ENCODE peak calls at places on chromosomes 13 and 19, in four cellular contexts. One of them, this sample, is unnamed.

GRCh38 chr19:28443361-28443760 is 769.6 kb downstream of the UQCRFS1 start:
- DNase-seq in K562: no peak
- DNase-seq in HepG2: no peak
- DNase-seq in GM12878: no peak
- DNase-seq in this sample: no peak

GRCh38 chr13:59846845-59847620 is 316.7 kb downstream of the DIAPH3 start:
- DNase-seq in K562: no peak
- DNase-seq in HepG2: no peak
- DNase-seq in GM12878: no peak
- DNase-seq in this sample: no peak

GRCh38 chr19:3736106-3736724 is 25.3 kb downstream of the APBA3 start:
- DNase-seq in K562: no peak
- DNase-seq in HepG2: no peak
- DNase-seq in GM12878: no peak
- DNase-seq in this sample: no peak

GRCh38 chr19:48858984-48859710 is 9.3 kb downstream of the PLEKHA4 start:
- DNase-seq in K562: peak; percentile 89
- DNase-seq in HepG2: no peak
- DNase-seq in GM12878: no peak
- DNase-seq in this sample: peak; percentile 76

GRCh38 chr13:71879129-71879535 is 12.1 kb upstream of the DACH1 start:
- DNase-seq in K562: no peak
- DNase-seq in HepG2: peak; percentile 27
- DNase-seq in GM12878: no peak
- DNase-seq in this sample: no peak

GRCh38 chr13:73835138-73835721 is 299.0 kb downstream of the KLF12 start:
- DNase-seq in K562: peak; percentile 26
- DNase-seq in HepG2: peak; percentile 39
- DNase-seq in GM12878: peak; percentile 30
- DNase-seq in this sample: no peak

GRCh38 chr19:35644987-35645679 is 3.0 kb upstream of the COX6B1 start:
- DNase-seq in K562: peak; percentile 86
- DNase-seq in HepG2: peak; percentile 53
- DNase-seq in GM12878: no peak
- DNase-seq in this sample: peak; percentile 97

GRCh38 chr19:3821857-3822364 is 35.7 kb upstream of the MATK start:
- DNase-seq in K562: peak; percentile 93
- DNase-seq in HepG2: peak; percentile 20
- DNase-seq in GM12878: no peak
- DNase-seq in this sample: peak; percentile 93

GRCh38 chr13:26377038-26377437 is 123.1 kb downstream of the CDK8 start:
- DNase-seq in K562: peak; percentile 6
- DNase-seq in HepG2: peak; percentile 28
- DNase-seq in GM12878: no peak
- DNase-seq in this sample: peak; percentile 60

GRCh38 chr13:41544824-41545707 is 87.7 kb downstream of the RGCC start:
- DNase-seq in K562: no peak
- DNase-seq in HepG2: no peak
- DNase-seq in GM12878: no peak
- DNase-seq in this sample: no peak

GRCh38 chr19:3358919-3359849 is 7.2 kb upstream of the NFIC start:
- DNase-seq in K562: peak; percentile 96
- DNase-seq in HepG2: no peak
- DNase-seq in GM12878: no peak
- DNase-seq in this sample: no peak

GRCh38 chr19:35629332-35629633 is 447 bp downstream of the RBM42 start:
- DNase-seq in K562: no peak
- DNase-seq in HepG2: no peak
- DNase-seq in GM12878: no peak
- DNase-seq in this sample: no peak

GRCh38 chr13:34076943-34077703 is 259.2 kb downstream of the RFC3 start:
- DNase-seq in K562: no peak
- DNase-seq in HepG2: peak; percentile 16
- DNase-seq in GM12878: no peak
- DNase-seq in this sample: no peak

GRCh38 chr19:27744926-27745844 is 1467.8 kb downstream of the UQCRFS1 start:
- DNase-seq in K562: no peak
- DNase-seq in HepG2: no peak
- DNase-seq in GM12878: no peak
- DNase-seq in this sample: no peak

GRCh38 chr13:100124265-100124664 is 35.4 kb downstream of the PCCA start:
- DNase-seq in K562: no peak
- DNase-seq in HepG2: no peak
- DNase-seq in GM12878: no peak
- DNase-seq in this sample: no peak

GRCh38 chr19:4181053-4181508 is 1.3 kb downstream of the SIRT6 start:
- DNase-seq in K562: peak; percentile 74
- DNase-seq in HepG2: no peak
- DNase-seq in GM12878: no peak
- DNase-seq in this sample: no peak

GRCh38 chr19:17073869-17074627 is 1.2 kb downstream of the HAUS8 start:
- DNase-seq in K562: peak; percentile 51
- DNase-seq in HepG2: no peak
- DNase-seq in GM12878: no peak
- DNase-seq in this sample: no peak

GRCh38 chr19:14954071-14954655 is 12.9 kb downstream of the OR7C2 start:
- DNase-seq in K562: peak; percentile 83
- DNase-seq in HepG2: no peak
- DNase-seq in GM12878: no peak
- DNase-seq in this sample: peak; percentile 87

GRCh38 chr13:51832471-51833152 is 12.4 kb downstream of the TMEM272 start:
- DNase-seq in K562: no peak
- DNase-seq in HepG2: no peak
- DNase-seq in GM12878: no peak
- DNase-seq in this sample: no peak

GRCh38 chr19:28142258-28142657 is 1070.7 kb downstream of the UQCRFS1 start:
- DNase-seq in K562: no peak
- DNase-seq in HepG2: no peak
- DNase-seq in GM12878: no peak
- DNase-seq in this sample: no peak

GRCh38 chr19:8403098-8403819 is 9.8 kb upstream of the MARCHF2 start:
- DNase-seq in K562: no peak
- DNase-seq in HepG2: no peak
- DNase-seq in GM12878: no peak
- DNase-seq in this sample: no peak

GRCh38 chr13:94196426-94196825 is 283.1 kb downstream of the DCT start:
- DNase-seq in K562: no peak
- DNase-seq in HepG2: no peak
- DNase-seq in GM12878: no peak
- DNase-seq in this sample: no peak

GRCh38 chr19:41888926-41889325 is 5.9 kb downstream of the ARHGEF1 start:
- DNase-seq in K562: no peak
- DNase-seq in HepG2: no peak
- DNase-seq in GM12878: no peak
- DNase-seq in this sample: no peak

GRCh38 chr19:15129856-15130580 is 22.8 kb downstream of the SYDE1 start:
- DNase-seq in K562: no peak
- DNase-seq in HepG2: no peak
- DNase-seq in GM12878: no peak
- DNase-seq in this sample: no peak

GRCh38 chr19:35907377-35907745 is 734 bp downstream of the TYROBP start:
- DNase-seq in K562: no peak
- DNase-seq in HepG2: no peak
- DNase-seq in GM12878: no peak
- DNase-seq in this sample: no peak

GRCh38 chr13:111846396-111847174 is 220.4 kb upstream of the SOX1 start:
- DNase-seq in K562: no peak
- DNase-seq in HepG2: no peak
- DNase-seq in GM12878: no peak
- DNase-seq in this sample: peak; percentile 42

GRCh38 chr19:40798997-40799557 is at the start of gene EGLN2:
- DNase-seq in K562: peak; percentile 94
- DNase-seq in HepG2: no peak
- DNase-seq in GM12878: no peak
- DNase-seq in this sample: no peak

GRCh38 chr13:80336335-80336734 is 4.6 kb downstream of the SPRY2 start:
- DNase-seq in K562: no peak
- DNase-seq in HepG2: no peak
- DNase-seq in GM12878: no peak
- DNase-seq in this sample: no peak

GRCh38 chr19:34224996-34225658 is 29.2 kb upstream of the GARRE1 start:
- DNase-seq in K562: no peak
- DNase-seq in HepG2: no peak
- DNase-seq in GM12878: no peak
- DNase-seq in this sample: no peak

GRCh38 chr19:34218818-34219164 is 35.6 kb upstream of the GARRE1 start:
- DNase-seq in K562: no peak
- DNase-seq in HepG2: no peak
- DNase-seq in GM12878: no peak
- DNase-seq in this sample: no peak

GRCh38 chr19:34222386-34222785 is 32.0 kb upstream of the GARRE1 start:
- DNase-seq in K562: no peak
- DNase-seq in HepG2: no peak
- DNase-seq in GM12878: no peak
- DNase-seq in this sample: no peak

GRCh38 chr19:34217952-34218817 is 36.2 kb upstream of the GARRE1 start:
- DNase-seq in K562: peak; percentile 24
- DNase-seq in HepG2: no peak
- DNase-seq in GM12878: peak; percentile 67
- DNase-seq in this sample: no peak

GRCh38 chr19:34220472-34221063 is 33.8 kb upstream of the GARRE1 start:
- DNase-seq in K562: peak; percentile 67
- DNase-seq in HepG2: peak; percentile 67
- DNase-seq in GM12878: no peak
- DNase-seq in this sample: peak; percentile 55
- TF ChIP-seq CTCF in K562: peak; percentile 75
- TF ChIP-seq CTCF in HepG2: peak; percentile 63
- TF ChIP-seq CTCF in GM12878: peak; percentile 78
- TF ChIP-seq CTCF in this sample: peak; percentile 52

DNA sequence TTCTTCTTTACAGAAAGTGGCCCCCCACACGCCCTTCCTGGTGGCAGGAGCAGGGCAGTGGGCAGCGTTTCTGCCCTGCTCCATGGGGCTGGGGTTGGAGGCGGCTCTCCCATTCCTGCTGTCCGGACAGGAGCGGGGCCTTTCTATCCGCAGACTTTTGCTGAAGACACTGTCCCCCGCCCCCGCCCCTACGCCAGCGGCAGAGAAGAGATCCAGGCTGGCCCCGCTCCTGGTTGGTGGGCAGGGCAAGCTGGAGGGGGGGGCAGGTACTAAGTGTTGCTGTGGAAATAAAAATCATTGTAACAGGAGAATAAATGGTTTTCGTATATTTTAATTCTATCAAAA is 81.7 kb downstream of the ZNF429 start:
- DNase-seq in K562: no peak
- DNase-seq in HepG2: no peak
- DNase-seq in GM12878: no peak
- DNase-seq in this sample: no peak
- TF ChIP-seq ETV6 in K562: no peak
- TF ChIP-seq ETV6 in HepG2: no peak
- TF ChIP-seq ETV6 in GM12878: no peak
- TF ChIP-seq ETV6 in this sample: no peak

DNA sequence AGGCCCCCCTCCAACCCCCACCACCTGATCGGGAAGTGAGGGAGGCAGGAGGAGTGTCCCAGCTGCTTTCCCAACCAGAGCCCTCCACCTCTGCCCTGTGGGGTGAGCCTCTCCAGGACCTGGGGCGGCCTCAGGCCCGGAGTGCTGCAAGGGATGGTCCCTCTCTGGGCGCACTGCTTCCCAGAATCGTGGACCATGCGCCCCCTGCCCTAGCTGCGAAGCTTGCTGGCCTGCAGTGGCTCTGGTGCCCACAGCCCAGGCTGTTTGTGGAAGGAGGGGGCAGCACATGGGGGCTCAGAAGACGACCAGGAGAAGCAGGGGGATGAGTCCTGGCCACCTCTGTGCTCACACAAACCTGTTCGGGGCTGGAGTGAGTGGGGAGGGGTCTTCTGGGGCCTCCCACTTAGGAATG is 33.6 kb downstream of the CEBPG start:
- DNase-seq in K562: no peak
- DNase-seq in HepG2: no peak
- DNase-seq in GM12878: no peak
- DNase-seq in this sample: peak; percentile 40
- TF ChIP-seq CTCF in K562: no peak
- TF ChIP-seq CTCF in HepG2: no peak
- TF ChIP-seq CTCF in GM12878: no peak
- TF ChIP-seq CTCF in this sample: no peak

GRCh38 chr19:50415661-50416033 is 3.1 kb upstream of the SPIB start:
- DNase-seq in K562: peak; percentile 85
- DNase-seq in HepG2: no peak
- DNase-seq in GM12878: peak; percentile 68
- DNase-seq in this sample: no peak

GRCh38 chr19:50416034-50416814 is 2.5 kb upstream of the SPIB start:
- DNase-seq in K562: no peak
- DNase-seq in HepG2: no peak
- DNase-seq in GM12878: no peak
- DNase-seq in this sample: no peak

GRCh38 chr19:50413531-50413930 is 5.2 kb upstream of the SPIB start:
- DNase-seq in K562: no peak
- DNase-seq in HepG2: no peak
- DNase-seq in GM12878: no peak
- DNase-seq in this sample: no peak

GRCh38 chr19:50416815-50417137 is 2.0 kb upstream of the SPIB start:
- DNase-seq in K562: no peak
- DNase-seq in HepG2: no peak
- DNase-seq in GM12878: no peak
- DNase-seq in this sample: no peak

GRCh38 chr19:50414850-50415660 is 3.7 kb upstream of the SPIB start:
- DNase-seq in K562: peak; percentile 88
- DNase-seq in HepG2: peak; percentile 33
- DNase-seq in GM12878: no peak
- DNase-seq in this sample: peak; percentile 95
- TF ChIP-seq ETV6 in K562: no peak
- TF ChIP-seq ETV6 in HepG2: no peak
- TF ChIP-seq ETV6 in GM12878: no peak
- TF ChIP-seq ETV6 in this sample: no peak

GRCh38 chr19:32291876-32292275 is 53.5 kb upstream of the ZNF507 start:
- DNase-seq in K562: no peak
- DNase-seq in HepG2: no peak
- DNase-seq in GM12878: no peak
- DNase-seq in this sample: no peak

GRCh38 chr19:32294871-32295438 is 50.5 kb upstream of the ZNF507 start:
- DNase-seq in K562: no peak
- DNase-seq in HepG2: no peak
- DNase-seq in GM12878: no peak
- DNase-seq in this sample: no peak

DNA sequence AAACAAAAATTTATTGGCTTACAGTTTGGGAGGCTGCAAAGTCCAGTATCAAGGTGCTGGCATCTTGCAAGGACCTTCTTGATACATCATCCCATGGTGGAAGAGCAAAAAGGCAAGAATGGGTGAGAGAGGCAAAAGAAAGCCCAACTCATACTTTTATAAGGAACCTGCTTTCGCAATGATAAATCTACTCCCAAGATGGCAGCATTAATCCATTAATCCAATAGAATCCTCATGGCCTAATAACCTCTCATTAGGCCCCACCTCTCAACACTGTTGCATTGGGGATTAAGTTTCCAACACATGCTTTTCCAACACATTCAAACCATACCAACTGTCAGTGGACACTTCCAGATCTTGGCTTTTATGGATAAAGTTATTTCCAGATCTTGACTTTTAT is 48.7 kb upstream of the ZNF507 start:
- DNase-seq in K562: no peak
- DNase-seq in HepG2: no peak
- DNase-seq in GM12878: no peak
- DNase-seq in this sample: no peak
- TF ChIP-seq CTCF in K562: no peak
- TF ChIP-seq CTCF in HepG2: no peak
- TF ChIP-seq CTCF in GM12878: no peak
- TF ChIP-seq CTCF in this sample: no peak